ENCODE peak calls at places on chromosomes 6 and 20, in five cellular contexts. F is heart left ventricle, P is erythroblast, T is uterus, L is IMR-90. G is an unnamed sample.

GRCh38 chr6:32086661-32087573 is 22.2 kb downstream of the TNXB start:
- DNase-seq in F (no peak), P (peak), T (peak), L (peak), G (peak)

GRCh38 chr6:109164331-109164730 is 69.0 kb downstream of the CEP57L1 start:
- DNase-seq in F (no peak), P (no peak), T (no peak), L (no peak), G (no peak)

GRCh38 chr6:41371461-41371991 is 36.1 kb downstream of the NCR2 start:
- DNase-seq in F (peak), P (no peak), T (no peak), L (peak), G (no peak)

GRCh38 chr6:10395171-10395945 is 19.5 kb downstream of the TFAP2A start:
- DNase-seq in F (no peak), P (no peak), T (no peak), L (no peak), G (no peak)

GRCh38 chr6:10962673-10963072 is 75.8 kb downstream of the SYCP2L start:
- DNase-seq in F (no peak), P (no peak), T (no peak), L (peak), G (no peak)

GRCh38 chr6:150964765-150965164 is 99.3 kb downstream of the MTHFD1L start:
- DNase-seq in F (no peak), P (no peak), T (no peak), L (no peak), G (no peak)

GRCh38 chr20:25215521-25215920 is 20.0 kb downstream of the ENTPD6 start:
- DNase-seq in F (no peak), P (no peak), T (peak), L (no peak), G (no peak)

GRCh38 chr20:2775139-2775538 is 25.3 kb downstream of the CPXM1 start:
- DNase-seq in F (no peak), P (no peak), T (no peak), L (no peak), G (no peak)

GRCh38 chr6:133388731-133389130 is 147.6 kb downstream of the EYA4 start:
- DNase-seq in F (no peak), P (no peak), T (no peak), L (no peak), G (no peak)

GRCh38 chr20:25233016-25233772 is 14.7 kb upstream of the PYGB start:
- DNase-seq in F (peak), P (no peak), T (no peak), L (peak), G (peak)

GRCh38 chr20:21518292-21518991 is 4.6 kb upstream of the NKX2-2 start:
- DNase-seq in F (no peak), P (no peak), T (no peak), L (no peak), G (no peak)

GRCh38 chr6:149202100-149202499 is 115.4 kb upstream of the TAB2 start:
- DNase-seq in F (no peak), P (no peak), T (no peak), L (no peak), G (no peak)

GRCh38 chr6:88730602-88731001 is 232.8 kb downstream of the RNGTT start:
- DNase-seq in F (no peak), P (no peak), T (no peak), L (peak), G (peak)

GRCh38 chr6:89887452-89888137 is 6.7 kb upstream of the GJA10 start:
- DNase-seq in F (no peak), P (no peak), T (no peak), L (no peak), G (no peak)

GRCh38 chr20:36314734-36315544 is 8.8 kb downstream of the DLGAP4 start:
- DNase-seq in F (no peak), P (peak), T (no peak), L (no peak), G (no peak)

GRCh38 chr6:134174790-134175531 is 122.5 kb upstream of the SLC2A12 start:
- DNase-seq in F (peak), P (peak), T (peak), L (peak), G (peak)

GRCh38 chr20:23362392-23363256 is 642 bp downstream of the GZF1 start:
- DNase-seq in F (no peak), P (peak), T (peak), L (peak), G (peak)

GRCh38 chr20:62858059-62858458 is 3.6 kb downstream of the TCFL5 start:
- DNase-seq in F (no peak), P (no peak), T (no peak), L (no peak), G (no peak)

GRCh38 chr20:9878096-9878495 is 39.2 kb upstream of the PAK5 start:
- DNase-seq in F (no peak), P (no peak), T (no peak), L (no peak), G (no peak)

GRCh38 chr6:6790891-6791290 is 202.4 kb downstream of the LY86 start:
- DNase-seq in F (no peak), P (peak), T (no peak), L (peak), G (peak)

GRCh38 chr6:2796884-2797283 is 31.7 kb downstream of the WRNIP1 start:
- DNase-seq in F (no peak), P (no peak), T (no peak), L (no peak), G (no peak)

GRCh38 chr6:29524444-29524843 is 35.1 kb downstream of the UBD start:
- DNase-seq in F (no peak), P (no peak), T (no peak), L (no peak), G (no peak)

GRCh38 chr20:61562897-61563504 is 310.9 kb downstream of the CDH4 start:
- DNase-seq in F (no peak), P (no peak), T (no peak), L (no peak), G (no peak)

GRCh38 chr20:50758469-50758868 is 27.1 kb downstream of the PARD6B start:
- DNase-seq in F (no peak), P (no peak), T (no peak), L (peak), G (no peak)

GRCh38 chr6:28985396-28986164 is 19.5 kb downstream of the ZNF311 start:
- DNase-seq in F (peak), P (peak), T (peak), L (peak), G (peak)

GRCh38 chr20:36562724-36563123 is 10.7 kb upstream of the TGIF2 start:
- DNase-seq in F (no peak), P (no peak), T (no peak), L (no peak), G (no peak)

GRCh38 chr20:38181971-38182370 is 16.9 kb upstream of the TGM2 start:
- DNase-seq in F (no peak), P (no peak), T (no peak), L (no peak), G (no peak)

GRCh38 chr6:141552463-141552862 is 580.3 kb upstream of the GJE1 start:
- DNase-seq in F (no peak), P (no peak), T (no peak), L (peak), G (peak)

GRCh38 chr20:34473262-34473883 is 42.8 kb upstream of the DYNLRB1 start:
- DNase-seq in F (peak), P (peak), T (peak), L (peak), G (no peak)

GRCh38 chr20:49187330-49188100 is 619 bp downstream of the STAU1 start:
- DNase-seq in F (peak), P (peak), T (peak), L (no peak), G (no peak)

GRCh38 chr6:62999796-63000195 is 211.5 kb upstream of the FKBP1C start:
- DNase-seq in F (no peak), P (no peak), T (no peak), L (no peak), G (no peak)

GRCh38 chr20:48476854-48477253 is 350.9 kb downstream of the PREX1 start:
- DNase-seq in F (no peak), P (no peak), T (no peak), L (no peak), G (no peak)

GRCh38 chr6:26473758-26474438 is 16.1 kb downstream of the BTN2A1 start:
- DNase-seq in F (peak), P (peak), T (peak), L (peak), G (peak)

GRCh38 chr6:166494757-166495486 is 91.6 kb downstream of the RAMACL start:
- DNase-seq in F (no peak), P (no peak), T (no peak), L (no peak), G (no peak)

GRCh38 chr20:5508044-5508443 is 191.3 kb upstream of the PROKR2 start:
- DNase-seq in F (no peak), P (no peak), T (no peak), L (no peak), G (no peak)

GRCh38 chr20:5509803-5510202 is 193.0 kb upstream of the PROKR2 start:
- DNase-seq in F (no peak), P (no peak), T (no peak), L (no peak), G (no peak)

DNA sequence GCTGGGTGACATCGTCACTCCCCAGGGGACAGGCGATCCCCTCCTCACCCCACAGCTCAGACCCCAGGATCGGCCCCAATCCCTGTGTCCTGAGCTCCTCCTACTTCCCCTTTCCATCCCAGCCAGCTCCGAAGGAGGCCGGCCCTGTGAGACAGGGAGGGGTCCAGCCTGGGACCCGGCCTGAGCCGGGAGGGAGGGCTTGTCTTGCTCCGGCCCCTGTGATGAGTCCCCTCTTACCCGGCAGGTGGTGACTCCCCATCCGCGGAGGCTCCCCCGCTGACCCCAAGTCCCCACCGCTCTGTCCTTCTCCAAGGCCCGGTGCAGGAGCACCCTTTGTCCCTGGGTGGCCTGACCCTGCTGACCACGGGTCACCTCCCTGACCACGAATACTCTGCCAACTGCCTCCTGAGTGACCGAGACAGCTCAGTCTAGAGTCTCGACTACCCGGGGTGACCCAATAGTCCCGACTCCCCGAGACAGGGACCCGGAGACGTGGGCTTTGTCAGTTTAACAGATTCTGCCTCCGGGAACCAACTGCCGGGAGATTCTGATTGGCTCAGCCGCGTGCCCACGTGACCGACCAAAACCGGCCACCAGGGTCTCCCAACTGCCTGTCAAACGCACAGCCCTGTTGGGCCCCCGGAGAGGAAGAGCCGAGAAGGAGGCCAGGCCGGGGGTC is 187.4 kb upstream of the PROKR2 start:
- DNase-seq in F (peak), P (no peak), T (peak), L (no peak), G (no peak)
- TF ChIP-seq POLR2A in F (no peak), P (no peak), T (no peak), L (no peak), G (peak)

GRCh38 chr6:16130932-16131387 is 2.1 kb downstream of the MYLIP start:
- DNase-seq in F (peak), P (peak), T (peak), L (peak), G (peak)
- TF ChIP-seq POLR2A in F (no peak), P (no peak), T (no peak), L (no peak), G (no peak)

DNA sequence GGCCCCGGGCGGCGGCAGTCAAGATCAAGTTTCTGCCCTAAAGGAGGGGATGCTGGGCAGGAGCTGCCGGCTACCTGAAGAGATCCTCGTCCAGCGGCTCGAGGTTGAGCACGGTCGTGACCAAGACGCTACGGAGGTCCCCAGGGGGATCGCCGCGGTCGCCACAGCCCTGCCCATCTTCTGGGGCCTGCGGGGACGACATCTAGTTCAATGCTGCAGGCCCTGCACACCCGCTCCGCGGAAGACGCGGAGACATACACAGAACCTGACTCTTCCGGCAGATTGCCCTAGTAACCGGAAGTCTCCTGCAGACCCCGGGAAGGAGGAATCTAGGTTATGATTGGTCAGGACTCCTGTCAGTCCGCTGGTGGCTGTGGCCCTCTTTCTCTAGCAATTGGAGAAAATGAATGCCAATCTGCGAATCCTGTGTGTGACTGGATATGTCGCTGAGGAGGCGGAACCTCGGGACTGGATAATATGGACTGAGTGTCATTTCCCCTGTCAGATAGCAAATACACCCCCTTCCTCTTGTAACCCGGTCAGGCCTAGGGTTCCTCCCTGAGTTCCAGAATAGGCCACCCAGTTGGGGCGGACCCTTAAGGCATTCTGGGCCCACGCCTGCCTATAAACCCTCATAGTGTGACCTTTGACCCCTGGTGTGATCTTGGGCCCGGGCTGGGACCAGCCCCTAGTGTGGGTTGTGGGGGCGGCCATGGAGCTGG is at the start of the genes ACOT8 and ZSWIM3:
- DNase-seq in F (peak), P (peak), T (peak), L (peak), G (peak)
- TF ChIP-seq POLR2A in F (no peak), P (peak), T (peak), L (peak), G (peak)

GRCh38 chr6:169825558-169826225 is 74.3 kb downstream of the ERMARD start:
- DNase-seq in F (no peak), P (no peak), T (no peak), L (no peak), G (no peak)
- TF ChIP-seq POLR2A in F (no peak), P (no peak), T (no peak), L (no peak), G (no peak)

GRCh38 chr6:36985963-36986703 is at the start of gene MTCH1:
- DNase-seq in F (peak), P (peak), T (peak), L (peak), G (peak)

GRCh38 chr6:36986704-36987047 is 680 bp upstream of the MTCH1 start:
- DNase-seq in F (no peak), P (peak), T (no peak), L (no peak), G (no peak)

GRCh38 chr6:36985384-36985962 is 523 bp downstream of the MTCH1 start:
- DNase-seq in F (no peak), P (peak), T (no peak), L (no peak), G (no peak)

GRCh38 chr6:36983538-36983937 is 2.5 kb downstream of the MTCH1 start:
- DNase-seq in F (no peak), P (no peak), T (no peak), L (no peak), G (no peak)

DNA sequence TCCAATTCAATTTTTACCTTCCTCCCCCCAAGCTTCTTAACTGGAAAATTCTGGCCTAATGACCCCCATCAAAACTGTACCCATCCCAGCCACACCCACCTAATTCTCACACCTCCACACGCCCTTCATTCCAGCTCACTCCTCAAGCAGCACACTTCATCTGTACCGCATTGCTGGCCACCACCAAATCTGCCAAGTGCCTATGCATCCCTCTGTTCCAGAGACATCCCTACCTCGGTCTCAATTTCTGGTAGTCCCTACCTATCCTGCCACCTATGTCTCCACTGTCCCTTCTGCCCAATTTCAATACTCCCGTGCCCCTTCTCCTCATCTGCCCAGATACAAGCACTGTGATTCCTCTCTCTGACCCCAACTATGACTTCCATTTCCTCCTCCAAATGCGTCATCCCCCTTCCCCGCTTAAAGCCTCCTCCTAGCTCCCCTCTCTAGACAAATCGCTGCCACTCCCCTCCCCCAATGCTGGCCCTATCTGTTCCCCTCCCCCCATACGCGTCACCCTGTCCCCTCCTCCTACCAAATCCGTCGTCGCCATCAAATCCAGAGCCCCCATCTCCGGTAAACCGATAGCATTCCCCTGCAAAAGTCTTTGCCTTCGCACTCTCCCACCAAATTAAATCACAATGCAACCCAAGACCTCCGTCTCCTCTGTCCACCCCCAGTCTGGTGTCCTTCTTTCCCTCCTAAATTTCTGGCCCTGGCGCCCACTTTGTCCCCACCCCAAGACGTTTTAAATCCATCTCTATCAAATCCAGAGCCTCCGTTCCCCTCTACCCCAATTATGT is 1.2 kb downstream of the MTCH1 start:
- DNase-seq in F (peak), P (peak), T (peak), L (peak), G (peak)
- TF ChIP-seq POLR2A in F (no peak), P (no peak), T (no peak), L (peak), G (no peak)

GRCh38 chr6:15504040-15504491 is 158.8 kb downstream of the DTNBP1 start:
- DNase-seq in F (peak), P (no peak), T (peak), L (no peak), G (no peak)
- TF ChIP-seq POLR2A in F (no peak), P (no peak), T (no peak), L (no peak), G (no peak)

GRCh38 chr6:147570681-147571080 is 62.2 kb downstream of the SAMD5 start:
- DNase-seq in F (peak), P (no peak), T (no peak), L (no peak), G (no peak)
- TF ChIP-seq POLR2A in F (no peak), P (no peak), T (no peak), L (no peak), G (no peak)